ENCODE peak calls at places on chromosomes 4 and X, in four cellular contexts. One of them, this sample, is unnamed.

GRCh38 chr4:142474398-142475087 is 371.6 kb downstream of the INPP4B start:
- DNase-seq in CD4-positive, alpha-beta T cell: no peak
- DNase-seq in CD14-positive monocyte: no peak
- DNase-seq in cardiac fibroblast: peak; percentile 34
- DNase-seq in this sample: no peak

GRCh38 chr4:108272566-108272965 is 103.8 kb upstream of the LEF1 start:
- DNase-seq in CD4-positive, alpha-beta T cell: no peak
- DNase-seq in CD14-positive monocyte: no peak
- DNase-seq in cardiac fibroblast: no peak
- DNase-seq in this sample: peak; percentile 42

GRCh38 chrX:28520786-28521185 is 66.5 kb upstream of the IL1RAPL1 start:
- DNase-seq in CD4-positive, alpha-beta T cell: no peak
- DNase-seq in CD14-positive monocyte: no peak
- DNase-seq in cardiac fibroblast: no peak
- DNase-seq in this sample: no peak

GRCh38 chrX:150446151-150446550 is 83.0 kb downstream of the MAMLD1 start:
- DNase-seq in CD4-positive, alpha-beta T cell: no peak
- DNase-seq in CD14-positive monocyte: no peak
- DNase-seq in cardiac fibroblast: no peak
- DNase-seq in this sample: no peak

GRCh38 chr4:81722229-81722900 is 250.7 kb upstream of the RASGEF1B start:
- DNase-seq in CD4-positive, alpha-beta T cell: no peak
- DNase-seq in CD14-positive monocyte: no peak
- DNase-seq in cardiac fibroblast: no peak
- DNase-seq in this sample: no peak

GRCh38 chrX:103378990-103379389 is 2.7 kb downstream of the BEX3 start:
- DNase-seq in CD4-positive, alpha-beta T cell: no peak
- DNase-seq in CD14-positive monocyte: no peak
- DNase-seq in cardiac fibroblast: no peak
- DNase-seq in this sample: no peak

GRCh38 chrX:46759645-46759974 is 692 bp upstream of the SLC9A7 start:
- DNase-seq in CD4-positive, alpha-beta T cell: no peak
- DNase-seq in CD14-positive monocyte: no peak
- DNase-seq in cardiac fibroblast: peak; percentile 47
- DNase-seq in this sample: peak; percentile 27

GRCh38 chr4:110982486-110982885 is 359.6 kb upstream of the PITX2 start:
- DNase-seq in CD4-positive, alpha-beta T cell: no peak
- DNase-seq in CD14-positive monocyte: no peak
- DNase-seq in cardiac fibroblast: no peak
- DNase-seq in this sample: no peak

GRCh38 chrX:11267311-11267910 is 25.8 kb upstream of the AMELX start:
- DNase-seq in CD4-positive, alpha-beta T cell: no peak
- DNase-seq in CD14-positive monocyte: no peak
- DNase-seq in cardiac fibroblast: peak; percentile 60
- DNase-seq in this sample: peak; percentile 76

GRCh38 chrX:154785711-154786110 is 19.6 kb downstream of the MPP1 start:
- DNase-seq in CD4-positive, alpha-beta T cell: no peak
- DNase-seq in CD14-positive monocyte: no peak
- DNase-seq in cardiac fibroblast: no peak
- DNase-seq in this sample: no peak

GRCh38 chr4:181157647-181158046 is 1085.6 kb upstream of the TENM3 start:
- DNase-seq in CD4-positive, alpha-beta T cell: no peak
- DNase-seq in CD14-positive monocyte: no peak
- DNase-seq in cardiac fibroblast: no peak
- DNase-seq in this sample: no peak

GRCh38 chrX:41025926-41026325 is 59.3 kb upstream of the USP9X start:
- DNase-seq in CD4-positive, alpha-beta T cell: no peak
- DNase-seq in CD14-positive monocyte: no peak
- DNase-seq in cardiac fibroblast: peak; percentile 42
- DNase-seq in this sample: peak; percentile 20

This sample was measured in fibroblast of mammary gland.